ENCODE peak calls at places on chromosomes 16 and 17, in four cellular contexts. One of them, this sample, is unnamed.

GRCh38 chr16:30921459-30921747 is 2.0 kb upstream of the FBXL19 start:
- DNase-seq in mammary epithelial cell: no peak
- DNase-seq in esophagus squamous epithelium: no peak
- DNase-seq in HFF-Myc: no peak
- DNase-seq in this sample: no peak

GRCh38 chr17:79788989-79789942 is 7.6 kb downstream of the CBX8 start:
- DNase-seq in mammary epithelial cell: no peak
- DNase-seq in esophagus squamous epithelium: no peak
- DNase-seq in HFF-Myc: no peak
- DNase-seq in this sample: no peak

GRCh38 chr17:64406321-64407200 is 15.9 kb upstream of the PECAM1 start:
- DNase-seq in mammary epithelial cell: no peak
- DNase-seq in esophagus squamous epithelium: no peak
- DNase-seq in HFF-Myc: no peak
- DNase-seq in this sample: no peak

GRCh38 chr16:75236232-75236631 is 15.2 kb downstream of the BCAR1 start:
- DNase-seq in mammary epithelial cell: no peak
- DNase-seq in esophagus squamous epithelium: no peak
- DNase-seq in HFF-Myc: no peak
- DNase-seq in this sample: no peak

GRCh38 chr16:82699711-82700495 is 73.1 kb downstream of the CDH13 start:
- DNase-seq in mammary epithelial cell: peak; percentile 70
- DNase-seq in esophagus squamous epithelium: no peak
- DNase-seq in HFF-Myc: peak; percentile 67
- DNase-seq in this sample: no peak

GRCh38 chr17:55278173-55278748 is 13.5 kb downstream of the HLF start:
- DNase-seq in mammary epithelial cell: no peak
- DNase-seq in esophagus squamous epithelium: no peak
- DNase-seq in HFF-Myc: no peak
- DNase-seq in this sample: no peak

GRCh38 chr17:68627956-68628355 is 26.8 kb upstream of the FAM20A start:
- DNase-seq in mammary epithelial cell: peak; percentile 45
- DNase-seq in esophagus squamous epithelium: no peak
- DNase-seq in HFF-Myc: no peak
- DNase-seq in this sample: no peak

GRCh38 chr16:85398688-85399582 is 214.2 kb upstream of the GSE1 start:
- DNase-seq in mammary epithelial cell: no peak
- DNase-seq in esophagus squamous epithelium: no peak
- DNase-seq in HFF-Myc: no peak
- DNase-seq in this sample: no peak

GRCh38 chr16:4402439-4403132 is 13.8 kb downstream of the CORO7 start:
- DNase-seq in mammary epithelial cell: peak; percentile 53
- DNase-seq in esophagus squamous epithelium: no peak
- DNase-seq in HFF-Myc: no peak
- DNase-seq in this sample: peak; percentile 37

GRCh38 chr17:64232466-64233262 is 30.4 kb downstream of the TEX2 start:
- DNase-seq in mammary epithelial cell: no peak
- DNase-seq in esophagus squamous epithelium: no peak
- DNase-seq in HFF-Myc: no peak
- DNase-seq in this sample: no peak

GRCh38 chr16:63787014-63787413 is 1334.8 kb downstream of the CDH11 start:
- DNase-seq in mammary epithelial cell: no peak
- DNase-seq in esophagus squamous epithelium: no peak
- DNase-seq in HFF-Myc: no peak
- DNase-seq in this sample: no peak

GRCh38 chr17:48310748-48311213 is 119.2 kb downstream of the SKAP1 start:
- DNase-seq in mammary epithelial cell: no peak
- DNase-seq in esophagus squamous epithelium: no peak
- DNase-seq in HFF-Myc: no peak
- DNase-seq in this sample: no peak

GRCh38 chr17:78214016-78214705 is at the start of gene BIRC5:
- DNase-seq in mammary epithelial cell: peak; percentile 76
- DNase-seq in esophagus squamous epithelium: peak; percentile 60
- DNase-seq in HFF-Myc: peak; percentile 22
- DNase-seq in this sample: peak; percentile 23

GRCh38 chr17:74766413-74766812 is 9.7 kb downstream of the NAT9 start:
- DNase-seq in mammary epithelial cell: no peak
- DNase-seq in esophagus squamous epithelium: no peak
- DNase-seq in HFF-Myc: no peak
- DNase-seq in this sample: no peak

GRCh38 chr17:81059026-81059425 is 24.1 kb downstream of the BAIAP2 start:
- DNase-seq in mammary epithelial cell: no peak
- DNase-seq in esophagus squamous epithelium: no peak
- DNase-seq in HFF-Myc: no peak
- DNase-seq in this sample: no peak

GRCh38 chr16:46650224-46650623 is 29.0 kb upstream of the SHCBP1 start:
- DNase-seq in mammary epithelial cell: no peak
- DNase-seq in esophagus squamous epithelium: no peak
- DNase-seq in HFF-Myc: peak; percentile 32
- DNase-seq in this sample: peak; percentile 48

GRCh38 chr17:60163108-60163784 is 13.5 kb downstream of the CA4 start:
- DNase-seq in mammary epithelial cell: no peak
- DNase-seq in esophagus squamous epithelium: no peak
- DNase-seq in HFF-Myc: no peak
- DNase-seq in this sample: no peak

GRCh38 chr17:73760186-73760758 is 116.0 kb upstream of the SDK2 start:
- DNase-seq in mammary epithelial cell: no peak
- DNase-seq in esophagus squamous epithelium: no peak
- DNase-seq in HFF-Myc: no peak
- DNase-seq in this sample: no peak

GRCh38 chr16:22948058-22948602 is 134.2 kb downstream of the HS3ST2 start:
- DNase-seq in mammary epithelial cell: peak; percentile 37
- DNase-seq in esophagus squamous epithelium: no peak
- DNase-seq in HFF-Myc: no peak
- DNase-seq in this sample: no peak

GRCh38 chr16:3036726-3037315 is at the start of gene BICDL2:
- DNase-seq in mammary epithelial cell: no peak
- DNase-seq in esophagus squamous epithelium: no peak
- DNase-seq in HFF-Myc: no peak
- DNase-seq in this sample: no peak

GRCh38 chr17:5877948-5878347 is 192.2 kb upstream of the WSCD1 start:
- DNase-seq in mammary epithelial cell: no peak
- DNase-seq in esophagus squamous epithelium: no peak
- DNase-seq in HFF-Myc: no peak
- DNase-seq in this sample: no peak

DNA sequence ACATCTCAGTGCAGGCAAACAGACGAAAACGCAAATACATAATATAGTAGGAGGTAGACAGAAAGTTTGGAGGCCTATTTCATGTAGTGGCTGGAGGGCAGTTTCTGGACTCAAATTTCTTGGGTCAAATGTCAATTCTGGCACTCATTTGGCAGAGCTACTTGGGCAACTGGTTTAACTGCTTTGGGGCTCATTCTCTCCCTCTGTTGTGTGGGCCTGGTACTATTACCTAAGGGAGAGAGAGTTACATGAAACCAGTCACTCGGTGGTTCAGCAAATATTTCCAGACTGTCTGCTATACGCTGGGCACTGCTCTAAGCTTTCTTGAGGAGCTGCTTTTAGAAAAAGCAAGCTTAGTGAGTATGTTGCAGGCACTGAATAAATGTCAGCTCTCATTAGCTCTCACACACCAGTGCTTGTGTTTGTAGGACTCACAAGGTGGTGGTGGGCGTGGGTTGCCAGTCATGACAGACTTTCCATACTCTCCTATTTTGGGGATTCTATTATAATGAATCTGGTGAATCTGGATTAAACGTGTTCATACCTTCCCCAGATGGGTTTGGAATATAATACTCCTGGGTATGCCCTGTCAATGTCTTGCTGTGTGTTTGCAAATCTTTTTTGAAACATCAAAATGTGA is 1.7 kb upstream of the SHISA9 start:
- DNase-seq in mammary epithelial cell: peak; percentile 74
- DNase-seq in esophagus squamous epithelium: no peak
- DNase-seq in HFF-Myc: no peak
- DNase-seq in this sample: no peak
- H3K4me3 ChIP-seq in mammary epithelial cell: no peak overlapping the region
- H3K4me3 ChIP-seq in esophagus squamous epithelium: no peak overlapping the region
- H3K4me3 ChIP-seq in HFF-Myc: no peak overlapping the region
- H3K4me3 ChIP-seq in this sample: no peak overlapping the region

DNA sequence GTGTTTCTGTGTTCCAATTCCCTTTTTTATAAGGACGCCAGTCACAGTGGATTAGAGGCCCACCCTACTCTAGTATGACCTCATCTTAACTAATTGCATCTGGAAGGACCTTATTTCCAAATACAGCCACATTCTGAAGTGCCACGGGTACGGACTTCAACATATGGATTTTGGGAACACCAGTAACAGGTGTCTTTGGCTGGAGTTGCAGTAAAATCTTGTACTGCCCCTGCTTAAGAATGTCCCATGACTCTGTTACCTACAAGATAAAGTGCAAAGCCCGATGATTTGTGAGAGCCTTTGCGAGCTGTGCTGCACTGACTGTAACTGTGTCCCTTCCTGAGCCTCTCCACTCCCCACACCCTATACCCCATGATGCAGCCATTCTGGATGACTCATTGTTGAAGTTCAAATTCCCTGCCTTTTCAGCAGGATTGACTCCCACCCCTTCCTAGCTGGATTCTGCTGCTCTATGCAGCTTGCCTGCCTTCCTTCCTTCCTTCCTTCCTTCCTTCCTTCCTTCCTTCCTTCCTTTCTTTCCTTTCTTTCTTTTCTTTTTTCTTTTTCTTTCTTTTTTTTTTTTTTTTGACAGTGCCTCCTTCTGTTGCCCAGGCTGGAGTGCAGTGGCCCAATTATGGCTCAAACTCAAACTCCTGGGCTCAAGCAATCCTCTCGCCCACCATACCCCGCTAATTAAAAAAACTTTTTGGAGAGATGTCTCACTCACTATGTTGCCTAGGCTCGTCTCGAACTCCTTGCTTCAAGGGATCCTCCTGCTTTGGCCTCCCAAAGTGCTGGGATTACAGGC is 2.1 kb downstream of the HCRT start:
- DNase-seq in mammary epithelial cell: peak; percentile 16
- DNase-seq in esophagus squamous epithelium: no peak
- DNase-seq in HFF-Myc: peak; percentile 31
- DNase-seq in this sample: peak; percentile 4
- H3K4me3 ChIP-seq in mammary epithelial cell: no peak overlapping the region
- H3K4me3 ChIP-seq in esophagus squamous epithelium: peak overlapping the region; percentile 70
- H3K4me3 ChIP-seq in HFF-Myc: peak overlapping the region; percentile 42
- H3K4me3 ChIP-seq in this sample: peak overlapping the region; percentile 63

GRCh38 chr16:69328854-69329316 is 1.5 kb downstream of the PDF start:
- DNase-seq in mammary epithelial cell: peak; percentile 62
- DNase-seq in esophagus squamous epithelium: no peak
- DNase-seq in HFF-Myc: no peak
- DNase-seq in this sample: no peak
- H3K4me3 ChIP-seq in mammary epithelial cell: peak overlapping the region; percentile 45
- H3K4me3 ChIP-seq in esophagus squamous epithelium: peak overlapping the region; percentile 96
- H3K4me3 ChIP-seq in HFF-Myc: peak overlapping the region; percentile 86
- H3K4me3 ChIP-seq in this sample: peak overlapping the region; percentile 77

GRCh38 chr17:27477050-27477647 is 20.9 kb downstream of the KSR1 start:
- DNase-seq in mammary epithelial cell: no peak
- DNase-seq in esophagus squamous epithelium: no peak
- DNase-seq in HFF-Myc: no peak
- DNase-seq in this sample: no peak

GRCh38 chr17:27473190-27473747 is 17.0 kb downstream of the KSR1 start:
- DNase-seq in mammary epithelial cell: no peak
- DNase-seq in esophagus squamous epithelium: no peak
- DNase-seq in HFF-Myc: no peak
- DNase-seq in this sample: no peak

GRCh38 chr17:27475981-27476895 is 20.0 kb downstream of the KSR1 start:
- DNase-seq in mammary epithelial cell: no peak
- DNase-seq in esophagus squamous epithelium: no peak
- DNase-seq in HFF-Myc: no peak
- DNase-seq in this sample: no peak

GRCh38 chr17:27473748-27474609 is 17.7 kb downstream of the KSR1 start:
- DNase-seq in mammary epithelial cell: no peak
- DNase-seq in esophagus squamous epithelium: no peak
- DNase-seq in HFF-Myc: no peak
- DNase-seq in this sample: no peak

DNA sequence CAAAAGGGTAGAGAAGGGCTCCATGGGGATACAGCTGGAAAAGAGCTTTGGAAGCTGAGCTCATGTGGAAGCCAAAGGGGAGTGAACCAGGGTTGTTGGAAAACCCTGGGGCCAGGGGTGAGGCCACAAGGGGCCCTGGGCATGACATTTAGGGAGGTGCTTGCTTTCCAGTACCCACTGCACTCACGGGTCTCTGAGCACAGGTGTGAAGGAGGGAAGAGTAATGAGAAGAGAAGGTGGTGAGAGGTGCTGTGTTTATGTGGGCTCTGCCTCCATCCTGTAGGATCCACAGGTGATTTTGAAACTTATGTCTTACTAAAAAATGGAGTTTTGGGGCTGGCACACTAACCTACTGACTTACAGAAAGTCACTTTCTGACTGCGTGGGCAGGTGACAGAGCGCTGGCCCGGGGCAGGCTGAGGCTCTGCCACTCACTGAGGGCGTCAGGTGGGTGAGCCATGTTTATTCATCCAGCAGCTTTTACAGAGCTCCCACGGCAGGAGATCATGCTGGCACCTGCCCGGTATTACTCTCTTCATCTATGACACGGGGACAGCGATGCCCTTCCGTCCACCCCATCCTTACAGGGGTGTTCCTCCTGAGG is 18.9 kb downstream of the KSR1 start:
- DNase-seq in mammary epithelial cell: peak; percentile 57
- DNase-seq in esophagus squamous epithelium: no peak
- DNase-seq in HFF-Myc: no peak
- DNase-seq in this sample: no peak
- H3K4me3 ChIP-seq in mammary epithelial cell: no peak overlapping the region
- H3K4me3 ChIP-seq in esophagus squamous epithelium: no peak overlapping the region
- H3K4me3 ChIP-seq in HFF-Myc: no peak overlapping the region
- H3K4me3 ChIP-seq in this sample: no peak overlapping the region

DNA sequence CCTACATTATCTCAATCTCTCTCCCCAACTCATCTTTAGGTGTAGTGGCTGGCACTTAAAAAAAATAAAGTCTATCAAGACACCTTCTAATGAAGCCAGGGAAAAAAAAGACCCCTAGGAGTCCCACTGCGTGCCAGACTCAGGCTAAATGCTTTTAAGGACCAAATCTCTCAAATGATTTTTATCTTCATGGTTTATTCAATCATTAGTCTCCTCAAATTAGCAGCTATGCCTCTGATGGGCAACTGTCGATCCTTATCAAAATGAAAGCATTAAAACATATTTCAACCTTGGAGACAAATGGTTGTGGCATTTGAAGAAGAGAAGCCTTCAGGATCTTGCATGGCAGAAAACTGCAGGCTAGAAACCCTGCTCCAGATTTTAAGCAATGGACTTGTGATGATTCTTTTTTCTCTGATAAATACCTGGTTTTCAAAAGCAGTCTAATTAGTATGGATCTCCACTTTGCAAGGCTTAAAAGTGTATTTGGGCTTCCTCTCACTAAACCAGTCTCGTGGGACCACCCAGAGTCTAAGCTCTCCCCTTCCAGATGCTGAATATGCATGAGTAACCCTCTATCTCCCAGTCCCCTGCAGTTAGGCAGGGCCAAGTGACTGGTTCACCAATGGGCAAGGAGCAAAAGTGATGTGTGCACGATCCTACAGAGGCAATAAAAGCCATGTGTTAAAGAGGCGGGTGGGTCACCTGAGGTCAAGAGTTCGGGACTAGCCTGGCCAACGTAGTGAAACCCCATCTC is 14.9 kb downstream of the ITPRIPL2 start:
- DNase-seq in mammary epithelial cell: no peak
- DNase-seq in esophagus squamous epithelium: no peak
- DNase-seq in HFF-Myc: no peak
- DNase-seq in this sample: no peak
- H3K4me3 ChIP-seq in mammary epithelial cell: no peak overlapping the region
- H3K4me3 ChIP-seq in esophagus squamous epithelium: no peak overlapping the region
- H3K4me3 ChIP-seq in HFF-Myc: no peak overlapping the region
- H3K4me3 ChIP-seq in this sample: no peak overlapping the region